ENCODE peak calls at places on chromosomes 12 and 14, in four cellular contexts. Y, N, F and U are unnamed samples.

GRCh38 chr12:124506145-124506831 is 61.1 kb downstream of the NCOR2 start:
- DNase-seq in Y (no peak), N (peak), F (no peak), U (peak)

GRCh38 chr14:91366749-91367148 is 50.9 kb downstream of the CCDC88C start:
- DNase-seq in Y (no peak), F (no peak), N (no peak), U (no peak)

GRCh38 chr12:29131539-29131938 is 17.5 kb upstream of the FAR2 start:
- DNase-seq in F (no peak), N (no peak), Y (peak), U (peak)

GRCh38 chr14:64682173-64682710 is 22.0 kb upstream of the PLEKHG3 start:
- DNase-seq in Y (peak), N (peak), F (no peak), U (peak)

GRCh38 chr12:95216704-95217376 is 427 bp downstream of the FGD6 start:
- DNase-seq in Y (peak), N (no peak), F (no peak), U (peak)

GRCh38 chr14:73807439-73807838 is 44.2 kb upstream of the PTGR2 start:
- DNase-seq in N (no peak), Y (no peak), F (no peak), U (no peak)

GRCh38 chr14:60775296-60775695 is 40.7 kb downstream of the MNAT1 start:
- DNase-seq in N (no peak), Y (peak), F (no peak), U (peak)

GRCh38 chr14:99663716-99664635 is 19.0 kb downstream of the HHIPL1 start:
- DNase-seq in Y (no peak), N (no peak), F (no peak), U (no peak)

GRCh38 chr14:100835278-100836052 is 9.5 kb downstream of the MEG3 start:
- DNase-seq in N (no peak), Y (no peak), F (no peak), U (no peak)

GRCh38 chr12:104738841-104739642 is 219.0 kb downstream of the SLC41A2 start:
- DNase-seq in N (no peak), Y (no peak), F (no peak), U (no peak)

GRCh38 chr12:17928708-17929366 is 161.2 kb downstream of the RERGL start:
- DNase-seq in N (peak), F (no peak), Y (peak), U (no peak)

GRCh38 chr14:105853089-105853906 is 326.9 kb downstream of the TMEM121 start:
- DNase-seq in N (no peak), F (no peak), Y (no peak), U (no peak)

GRCh38 chr12:124273630-124274029 is 21.3 kb upstream of the RFLNA start:
- DNase-seq in N (peak), F (no peak), Y (peak), U (peak)

GRCh38 chr12:29073631-29074239 is 75.3 kb upstream of the FAR2 start:
- DNase-seq in F (no peak), N (peak), Y (peak), U (peak)

GRCh38 chr12:80684077-80684495 is 23.3 kb upstream of the MYF6 start:
- DNase-seq in Y (no peak), N (peak), F (no peak), U (peak)

GRCh38 chr12:104175726-104176247 is 37.8 kb upstream of the NFYB start:
- DNase-seq in F (no peak), Y (no peak), N (no peak), U (no peak)

GRCh38 chr12:24780969-24781368 is 167.9 kb downstream of the BCAT1 start:
- DNase-seq in Y (peak), F (no peak), N (no peak), U (peak)

GRCh38 chr12:78155546-78155945 is 324.9 kb downstream of the NAV3 start:
- DNase-seq in N (no peak), F (no peak), Y (no peak), U (no peak)

GRCh38 chr14:83520837-83521236 is 1987.2 kb upstream of the SEL1L start:
- DNase-seq in N (no peak), Y (peak), F (no peak), U (no peak)

GRCh38 chr14:99803106-99803437 is 9.9 kb downstream of the EML1 start:
- DNase-seq in Y (no peak), F (no peak), N (no peak), U (no peak)

GRCh38 chr12:26465419-26466097 is 270.2 kb downstream of the SSPN start:
- DNase-seq in F (no peak), N (no peak), Y (peak), U (no peak)

GRCh38 chr12:401235-402126 is at the start of gene CCDC77:
- DNase-seq in N (peak), Y (peak), F (peak), U (peak)

GRCh38 chr14:62914873-62915272 is 130.4 kb downstream of the KCNH5 start:
- DNase-seq in Y (no peak), F (no peak), N (no peak), U (no peak)

GRCh38 chr14:58871972-58872530 is 234.3 kb downstream of the DACT1 start:
- DNase-seq in N (no peak), F (no peak), Y (peak), U (peak)

GRCh38 chr12:131402781-131403396 is 308.0 kb upstream of the SFSWAP start:
- DNase-seq in Y (no peak), N (no peak), F (no peak), U (no peak)

GRCh38 chr12:55715833-55716581 is at the start of gene BLOC1S1:
- DNase-seq in N (peak), F (peak), Y (peak), U (peak)

GRCh38 chr12:110200124-110200417 is 75.9 kb downstream of the IFT81 start:
- DNase-seq in N (no peak), Y (peak), F (no peak), U (peak)

GRCh38 chr12:49945394-49946080 is 5.0 kb upstream of the AQP2 start:
- DNase-seq in Y (peak), N (peak), F (peak), U (peak)

GRCh38 chr12:127652281-127652680 is 614.7 kb upstream of the TMEM132C start:
- DNase-seq in N (no peak), F (no peak), Y (no peak), U (no peak)